ENCODE peak calls at places on chromosomes 2 and 18, in eight cellular contexts. V, H, Q, R, I, U, W and O are unnamed samples.
A peak's percentile ranks its signal among the peaks of the same experiment; 100 is the strongest.

GRCh38 chr2:178177066-178177679 is 17.1 kb upstream of the OSBPL6 start:
- DNase-seq in V (no peak), Q (no peak), I (no peak), R (peak; percentile 38), U (peak; percentile 67), W (no peak), H (no peak), O (no peak)

GRCh38 chr2:37916512-37917082 is 8.5 kb upstream of the RMDN2 start:
- DNase-seq in V (peak; percentile 80), H (no peak), U (peak; percentile 96), R (peak; percentile 93), W (peak; percentile 77), Q (peak; percentile 79), I (peak; percentile 55), O (peak; percentile 41)

GRCh38 chr2:118687698-118688097 is 159.8 kb downstream of the EN1 start:
- DNase-seq in U (no peak), W (no peak), R (peak; percentile 57), I (no peak), H (no peak), V (no peak), Q (no peak), O (no peak)

GRCh38 chr2:126882181-126882580 is 16.5 kb upstream of the TEX51 start:
- DNase-seq in Q (no peak), U (no peak), I (no peak), R (no peak), H (no peak), W (no peak), V (no peak), O (no peak)

GRCh38 chr18:51537487-51537886 is 340.0 kb upstream of the MEX3C start:
- DNase-seq in I (peak; percentile 19), R (peak; percentile 78), H (peak; percentile 8), W (no peak), U (no peak), Q (no peak), V (no peak), O (no peak)

GRCh38 chr2:56287508-56287907 is 103.7 kb downstream of the CCDC85A start:
- DNase-seq in H (no peak), I (no peak), V (no peak), R (no peak), Q (no peak), W (no peak), U (no peak), O (no peak)

GRCh38 chr18:79736230-79736629 is 56.6 kb downstream of the CTDP1 start:
- DNase-seq in W (no peak), H (no peak), V (no peak), U (no peak), I (no peak), Q (no peak), R (no peak), O (no peak)

GRCh38 chr2:31318360-31319336 is 84.7 kb downstream of the EHD3 start:
- DNase-seq in U (peak; percentile 86), H (peak; percentile 49), Q (peak; percentile 78), V (no peak), R (peak; percentile 44), W (peak; percentile 60), I (peak; percentile 49), O (peak; percentile 8)

GRCh38 chr18:59837586-59837985 is 62.2 kb upstream of the PMAIP1 start:
- DNase-seq in R (peak; percentile 76), W (no peak), V (no peak), Q (no peak), U (peak; percentile 67), H (peak; percentile 69), I (peak; percentile 31), O (no peak)

GRCh38 chr2:62197017-62197586 is 1.2 kb downstream of the B3GNT2 start:
- DNase-seq in I (peak; percentile 32), V (peak; percentile 22), U (no peak), H (peak; percentile 47), Q (no peak), W (no peak), R (no peak), O (no peak)

GRCh38 chr2:226953206-226953605 is 117.4 kb downstream of the RHBDD1 start:
- DNase-seq in H (no peak), V (no peak), W (no peak), I (no peak), U (no peak), R (no peak), Q (no peak), O (peak; percentile 33)

GRCh38 chr18:59468821-59469220 is 109.8 kb upstream of the LMAN1 start:
- DNase-seq in Q (no peak), H (no peak), U (no peak), W (no peak), R (no peak), I (no peak), V (no peak), O (no peak)

GRCh38 chr2:225076125-225076524 is 33.9 kb upstream of the DOCK10 start:
- DNase-seq in I (no peak), U (peak; percentile 32), R (no peak), H (no peak), W (no peak), V (no peak), Q (no peak), O (no peak)

GRCh38 chr18:49183921-49184320 is 233.2 kb upstream of the SMAD7 start:
- DNase-seq in I (no peak), W (no peak), U (peak; percentile 61), V (no peak), Q (no peak), H (no peak), R (no peak), O (no peak)

GRCh38 chr2:138730497-138731030 is 49.6 kb downstream of the NXPH2 start:
- DNase-seq in V (no peak), U (no peak), Q (no peak), R (no peak), H (no peak), W (no peak), I (no peak), O (no peak)

GRCh38 chr2:225177098-225177497 is 134.8 kb upstream of the DOCK10 start:
- DNase-seq in I (no peak), H (no peak), V (no peak), R (peak; percentile 32), Q (no peak), W (peak; percentile 16), U (peak; percentile 79), O (no peak)

GRCh38 chr18:48622911-48623431 is 84.1 kb downstream of the CTIF start:
- DNase-seq in Q (no peak), V (no peak), R (peak; percentile 18), U (peak; percentile 61), H (peak; percentile 37), W (no peak), I (no peak), O (no peak)

GRCh38 chr18:48842259-48843061 is 108.3 kb downstream of the SMAD7 start:
- DNase-seq in Q (peak; percentile 48), W (no peak), R (peak; percentile 81), I (peak; percentile 31), V (no peak), H (no peak), U (no peak), O (no peak)

GRCh38 chr2:145007673-145008263 is 487.8 kb upstream of the ZEB2 start:
- DNase-seq in R (peak; percentile 86), I (no peak), V (peak; percentile 29), Q (peak; percentile 45), H (no peak), W (no peak), U (peak; percentile 66), O (peak; percentile 35)

GRCh38 chr2:11028407-11028916 is 116.7 kb downstream of the KCNF1 start:
- DNase-seq in W (no peak), Q (no peak), H (no peak), I (no peak), R (no peak), V (no peak), U (no peak), O (no peak)
- TF ChIP-seq CTCF in W (no peak), Q (peak; percentile 31), H (peak; percentile 7), I (no peak), R (no peak), V (no peak), U (no peak), O (no peak)

GRCh38 chr2:200471324-200471848 is 38.5 kb downstream of the KCTD18 start:
- DNase-seq in R (peak; percentile 38), Q (no peak), I (peak; percentile 28), H (peak; percentile 66), U (no peak), W (no peak), V (no peak), O (no peak)

GRCh38 chr2:200463449-200463848 is 46.4 kb downstream of the KCTD18 start:
- DNase-seq in W (no peak), U (no peak), I (no peak), R (no peak), V (no peak), H (no peak), Q (no peak), O (no peak)

GRCh38 chr2:200467806-200468686 is 41.8 kb downstream of the KCTD18 start:
- DNase-seq in I (no peak), V (no peak), W (no peak), H (no peak), R (no peak), U (no peak), Q (no peak), O (no peak)

GRCh38 chr2:200469708-200470600 is 39.9 kb downstream of the KCTD18 start:
- DNase-seq in V (peak; percentile 58), U (no peak), I (peak; percentile 22), R (peak; percentile 61), W (no peak), H (no peak), Q (peak; percentile 52), O (peak; percentile 26)

DNA sequence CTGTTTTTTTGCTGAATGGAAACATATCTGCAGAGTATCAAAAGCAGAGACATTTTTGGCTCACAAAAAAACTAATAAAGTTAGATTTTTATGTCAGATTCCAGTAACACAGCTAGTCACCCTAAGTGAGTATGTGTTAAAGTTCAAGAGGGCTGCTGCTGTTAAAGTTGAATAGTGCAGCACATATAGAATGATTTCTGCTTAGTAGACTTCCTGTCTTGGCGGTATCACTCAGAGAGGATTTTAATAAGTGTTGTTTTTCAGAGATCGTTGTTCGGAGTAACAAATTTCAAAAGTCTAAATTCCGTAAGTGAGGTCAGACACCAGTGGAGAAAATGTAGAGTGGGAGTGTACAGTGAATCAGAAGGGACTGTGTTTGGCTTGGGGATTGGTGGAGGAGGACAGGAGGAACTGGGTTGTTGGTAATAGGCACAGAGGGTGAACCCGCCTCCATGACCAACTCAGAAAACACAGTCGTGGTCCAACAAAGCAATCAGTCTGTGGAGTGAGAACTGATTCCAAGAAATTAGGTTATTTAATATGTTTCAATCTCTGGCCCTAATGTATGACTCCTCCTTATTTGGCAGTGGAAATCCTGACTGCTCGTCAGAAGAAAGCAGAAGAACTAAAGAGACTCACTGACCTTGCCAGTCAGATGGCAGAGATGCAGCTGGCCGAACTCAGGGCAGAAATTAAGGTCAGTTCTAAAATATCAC is 43.0 kb downstream of the KCTD18 start:
- DNase-seq in H (no peak), U (peak; percentile 56), R (peak; percentile 95), W (no peak), Q (peak; percentile 56), V (peak; percentile 56), I (no peak), O (no peak)
- H3K4me3 ChIP-seq in H (no peak overlapping the region), U (no peak overlapping the region), R (no peak overlapping the region), W (no peak overlapping the region), Q (peak overlapping the region; percentile 0), V (no peak overlapping the region), I (no peak overlapping the region), O (no peak overlapping the region)

GRCh38 chr2:54259413-54260240 is 3.6 kb upstream of the TSPYL6 start:
- DNase-seq in W (no peak), I (no peak), H (no peak), Q (no peak), U (peak; percentile 22), R (no peak), V (no peak), O (no peak)
- TF ChIP-seq CTCF in W (no peak), I (no peak), H (no peak), Q (no peak), U (no peak), R (no peak), V (no peak), O (no peak)

GRCh38 chr2:199163901-199164300 is 293.8 kb downstream of the SATB2 start:
- DNase-seq in W (no peak), I (no peak), U (no peak), Q (no peak), V (no peak), R (no peak), H (no peak), O (no peak)
- H3K4me3 ChIP-seq in W (no peak overlapping the region), I (no peak overlapping the region), U (no peak overlapping the region), Q (no peak overlapping the region), V (no peak overlapping the region), R (no peak overlapping the region), H (no peak overlapping the region), O (no peak overlapping the region)